ENCODE peak calls at places on chromosomes 3 and 15, in eight cellular contexts. O is DMS 273 treated with DMSO at 0.1 percent for 48 hours; I is ureter; J is stimulated activated naive CD8-positive, alpha-beta T cell treated with anti-CD3 and anti-CD28 coated beads, Interleukin-15, amount 100 ng/mL, for 72 hours; S is HT1080; G is stimulated activated CD8-positive, alpha-beta memory T cell treated with anti-CD3 and anti-CD28 coated beads, Interleukin-4, amount 100 ng/mL, for 48 hours; P is foreskin fibroblast; U is mucosa of gallbladder. Q is an unnamed sample.
A peak's percentile ranks its signal among the peaks of the same experiment; 100 is the strongest.

GRCh38 chr3:81887448-81887847 is 126.0 kb upstream of the GBE1 start:
- DNase-seq in O (no peak), I (no peak), J (no peak), S (no peak), G (no peak), P (no peak), U (no peak), Q (no peak)

GRCh38 chr3:188792788-188793187 is 379.0 kb upstream of the TPRG1 start:
- DNase-seq in O (no peak), I (no peak), J (no peak), S (no peak), G (no peak), P (peak; percentile 39), U (no peak), Q (no peak)

GRCh38 chr15:94047566-94047965 is 183.8 kb upstream of the MCTP2 start:
- DNase-seq in O (no peak), I (no peak), J (no peak), S (no peak), G (no peak), P (no peak), U (no peak), Q (no peak)

GRCh38 chr15:40333922-40334492 is 6.7 kb downstream of the CCDC9B start:
- DNase-seq in O (no peak), I (peak; percentile 66), J (no peak), S (no peak), G (peak; percentile 37), P (peak; percentile 65), U (peak; percentile 67), Q (no peak)

GRCh38 chr3:176848431-176849214 is 348.7 kb downstream of the TBL1XR1 start:
- DNase-seq in O (no peak), I (no peak), J (no peak), S (peak; percentile 39), G (no peak), P (peak; percentile 14), U (no peak), Q (no peak)

GRCh38 chr3:151432624-151433372 is 28.1 kb downstream of the IGSF10 start:
- DNase-seq in O (no peak), I (no peak), J (no peak), S (no peak), G (no peak), P (no peak), U (no peak), Q (no peak)

GRCh38 chr3:136396916-136397315 is 146.8 kb downstream of the PCCB start:
- DNase-seq in O (no peak), I (no peak), J (no peak), S (no peak), G (no peak), P (no peak), U (no peak), Q (no peak)

GRCh38 chr15:38826880-38827279 is 262.3 kb upstream of the RASGRP1 start:
- DNase-seq in O (no peak), I (no peak), J (no peak), S (no peak), G (no peak), P (no peak), U (no peak), Q (no peak)

GRCh38 chr15:91970142-91970541 is 116.6 kb downstream of the SLCO3A1 start:
- DNase-seq in O (no peak), I (no peak), J (no peak), S (no peak), G (no peak), P (peak; percentile 46), U (peak; percentile 61), Q (no peak)

GRCh38 chr15:82890338-82891024 is 62.0 kb downstream of the HOMER2 start:
- DNase-seq in O (no peak), I (no peak), J (no peak), S (no peak), G (no peak), P (no peak), U (no peak), Q (no peak)

Q was measured in activated effector memory CD4-positive, alpha-beta T cell treated with anti-CD3 and anti-CD28 coated beads, Interleukin-2, amount 50 U/mL, for 16 hours.